ENCODE peak calls at places on chromosome 5, in ten cellular contexts. One of them, this sample, is unnamed.

GRCh38 chr5:96388186-96388585 is 44.9 kb downstream of the PCSK1 start:
- DNase-seq in heart right ventricle: no peak
- DNase-seq in fibroblast of mammary gland: peak
- DNase-seq in prostate gland: no peak
- DNase-seq in progenitor cell of endocrine pancreas: no peak
- DNase-seq in upper lobe of right lung: no peak
- DNase-seq in activated B cell treated with CpG ODN at 0.5 μM for 24 hours: no peak
- DNase-seq in sigmoid colon: no peak
- DNase-seq in kidney: no peak
- DNase-seq in suprapubic skin: no peak
- DNase-seq in this sample: peak

GRCh38 chr5:115100556-115100955 is 69.2 kb downstream of the TRIM36 start:
- DNase-seq in heart right ventricle: no peak
- DNase-seq in fibroblast of mammary gland: peak
- DNase-seq in prostate gland: no peak
- DNase-seq in progenitor cell of endocrine pancreas: no peak
- DNase-seq in upper lobe of right lung: no peak
- DNase-seq in activated B cell treated with CpG ODN at 0.5 μM for 24 hours: no peak
- DNase-seq in sigmoid colon: no peak
- DNase-seq in kidney: no peak
- DNase-seq in suprapubic skin: no peak
- DNase-seq in this sample: peak

GRCh38 chr5:167631191-167631590 is 660.3 kb upstream of the WWC1 start:
- DNase-seq in heart right ventricle: no peak
- DNase-seq in fibroblast of mammary gland: no peak
- DNase-seq in prostate gland: no peak
- DNase-seq in progenitor cell of endocrine pancreas: no peak
- DNase-seq in upper lobe of right lung: no peak
- DNase-seq in activated B cell treated with CpG ODN at 0.5 μM for 24 hours: no peak
- DNase-seq in sigmoid colon: no peak
- DNase-seq in kidney: no peak
- DNase-seq in suprapubic skin: no peak
- DNase-seq in this sample: no peak

GRCh38 chr5:67799732-67800234 is 415.8 kb upstream of the PIK3R1 start:
- DNase-seq in heart right ventricle: peak
- DNase-seq in fibroblast of mammary gland: peak
- DNase-seq in prostate gland: no peak
- DNase-seq in progenitor cell of endocrine pancreas: no peak
- DNase-seq in upper lobe of right lung: no peak
- DNase-seq in activated B cell treated with CpG ODN at 0.5 μM for 24 hours: no peak
- DNase-seq in sigmoid colon: peak
- DNase-seq in kidney: peak
- DNase-seq in suprapubic skin: no peak
- DNase-seq in this sample: no peak

GRCh38 chr5:179530069-179530998 is 20.0 kb upstream of the RUFY1 start:
- DNase-seq in heart right ventricle: peak
- DNase-seq in fibroblast of mammary gland: peak
- DNase-seq in prostate gland: no peak
- DNase-seq in progenitor cell of endocrine pancreas: peak
- DNase-seq in upper lobe of right lung: peak
- DNase-seq in activated B cell treated with CpG ODN at 0.5 μM for 24 hours: peak
- DNase-seq in sigmoid colon: peak
- DNase-seq in kidney: peak
- DNase-seq in suprapubic skin: peak
- DNase-seq in this sample: no peak

GRCh38 chr5:177457239-177458121 is 10.9 kb downstream of the PRR7 start:
- DNase-seq in heart right ventricle: peak
- DNase-seq in fibroblast of mammary gland: peak
- DNase-seq in prostate gland: peak
- DNase-seq in progenitor cell of endocrine pancreas: peak
- DNase-seq in upper lobe of right lung: peak
- DNase-seq in activated B cell treated with CpG ODN at 0.5 μM for 24 hours: no peak
- DNase-seq in sigmoid colon: peak
- DNase-seq in kidney: peak
- DNase-seq in suprapubic skin: no peak
- DNase-seq in this sample: peak

GRCh38 chr5:28165116-28165515 is 1126.7 kb upstream of the CDH9 start:
- DNase-seq in heart right ventricle: no peak
- DNase-seq in fibroblast of mammary gland: peak
- DNase-seq in prostate gland: no peak
- DNase-seq in progenitor cell of endocrine pancreas: no peak
- DNase-seq in upper lobe of right lung: no peak
- DNase-seq in activated B cell treated with CpG ODN at 0.5 μM for 24 hours: no peak
- DNase-seq in sigmoid colon: no peak
- DNase-seq in kidney: no peak
- DNase-seq in suprapubic skin: no peak
- DNase-seq in this sample: peak

GRCh38 chr5:32116574-32117313 is 57.4 kb downstream of the GOLPH3 start:
- DNase-seq in heart right ventricle: no peak
- DNase-seq in fibroblast of mammary gland: peak
- DNase-seq in prostate gland: no peak
- DNase-seq in progenitor cell of endocrine pancreas: no peak
- DNase-seq in upper lobe of right lung: no peak
- DNase-seq in activated B cell treated with CpG ODN at 0.5 μM for 24 hours: no peak
- DNase-seq in sigmoid colon: no peak
- DNase-seq in kidney: no peak
- DNase-seq in suprapubic skin: no peak
- DNase-seq in this sample: no peak

GRCh38 chr5:52705720-52706119 is 82.0 kb upstream of the ITGA1 start:
- DNase-seq in heart right ventricle: no peak
- DNase-seq in fibroblast of mammary gland: peak
- DNase-seq in prostate gland: no peak
- DNase-seq in progenitor cell of endocrine pancreas: no peak
- DNase-seq in upper lobe of right lung: no peak
- DNase-seq in activated B cell treated with CpG ODN at 0.5 μM for 24 hours: no peak
- DNase-seq in sigmoid colon: no peak
- DNase-seq in kidney: no peak
- DNase-seq in suprapubic skin: no peak
- DNase-seq in this sample: no peak

GRCh38 chr5:147310059-147310704 is 75.4 kb downstream of the STK32A start:
- DNase-seq in heart right ventricle: no peak
- DNase-seq in fibroblast of mammary gland: peak
- DNase-seq in prostate gland: peak
- DNase-seq in progenitor cell of endocrine pancreas: no peak
- DNase-seq in upper lobe of right lung: peak
- DNase-seq in activated B cell treated with CpG ODN at 0.5 μM for 24 hours: no peak
- DNase-seq in sigmoid colon: peak
- DNase-seq in kidney: peak
- DNase-seq in suprapubic skin: no peak
- DNase-seq in this sample: peak

GRCh38 chr5:56802235-56802634 is 13.1 kb upstream of the MAP3K1 start:
- DNase-seq in heart right ventricle: no peak
- DNase-seq in fibroblast of mammary gland: no peak
- DNase-seq in prostate gland: no peak
- DNase-seq in progenitor cell of endocrine pancreas: no peak
- DNase-seq in upper lobe of right lung: no peak
- DNase-seq in activated B cell treated with CpG ODN at 0.5 μM for 24 hours: no peak
- DNase-seq in sigmoid colon: no peak
- DNase-seq in kidney: no peak
- DNase-seq in suprapubic skin: no peak
- DNase-seq in this sample: no peak

GRCh38 chr5:39167141-39167972 is 52.0 kb downstream of the FYB1 start:
- DNase-seq in heart right ventricle: no peak
- DNase-seq in fibroblast of mammary gland: peak
- DNase-seq in prostate gland: no peak
- DNase-seq in progenitor cell of endocrine pancreas: no peak
- DNase-seq in upper lobe of right lung: no peak
- DNase-seq in activated B cell treated with CpG ODN at 0.5 μM for 24 hours: no peak
- DNase-seq in sigmoid colon: no peak
- DNase-seq in kidney: no peak
- DNase-seq in suprapubic skin: no peak
- DNase-seq in this sample: peak

GRCh38 chr5:2749514-2750025 is 1.9 kb downstream of the IRX2 start:
- DNase-seq in heart right ventricle: no peak
- DNase-seq in fibroblast of mammary gland: no peak
- DNase-seq in prostate gland: no peak
- DNase-seq in progenitor cell of endocrine pancreas: no peak
- DNase-seq in upper lobe of right lung: no peak
- DNase-seq in activated B cell treated with CpG ODN at 0.5 μM for 24 hours: no peak
- DNase-seq in sigmoid colon: no peak
- DNase-seq in kidney: no peak
- DNase-seq in suprapubic skin: no peak
- DNase-seq in this sample: peak

GRCh38 chr5:109249126-109249525 is 160.6 kb downstream of the PJA2 start:
- DNase-seq in heart right ventricle: no peak
- DNase-seq in fibroblast of mammary gland: peak
- DNase-seq in prostate gland: no peak
- DNase-seq in progenitor cell of endocrine pancreas: no peak
- DNase-seq in upper lobe of right lung: no peak
- DNase-seq in activated B cell treated with CpG ODN at 0.5 μM for 24 hours: no peak
- DNase-seq in sigmoid colon: no peak
- DNase-seq in kidney: no peak
- DNase-seq in suprapubic skin: no peak
- DNase-seq in this sample: no peak

GRCh38 chr5:1010181-1010510 is 1.5 kb downstream of the NKD2 start:
- DNase-seq in heart right ventricle: no peak
- DNase-seq in fibroblast of mammary gland: no peak
- DNase-seq in prostate gland: no peak
- DNase-seq in progenitor cell of endocrine pancreas: no peak
- DNase-seq in upper lobe of right lung: no peak
- DNase-seq in activated B cell treated with CpG ODN at 0.5 μM for 24 hours: no peak
- DNase-seq in sigmoid colon: peak
- DNase-seq in kidney: no peak
- DNase-seq in suprapubic skin: peak
- DNase-seq in this sample: no peak

GRCh38 chr5:126370796-126371718 is 52.2 kb upstream of the GRAMD2B start:
- DNase-seq in heart right ventricle: no peak
- DNase-seq in fibroblast of mammary gland: peak
- DNase-seq in prostate gland: no peak
- DNase-seq in progenitor cell of endocrine pancreas: no peak
- DNase-seq in upper lobe of right lung: no peak
- DNase-seq in activated B cell treated with CpG ODN at 0.5 μM for 24 hours: no peak
- DNase-seq in sigmoid colon: no peak
- DNase-seq in kidney: peak
- DNase-seq in suprapubic skin: no peak
- DNase-seq in this sample: peak
- TF ChIP-seq CTCF in heart right ventricle: no peak
- TF ChIP-seq CTCF in fibroblast of mammary gland: no peak
- TF ChIP-seq CTCF in prostate gland: no peak
- TF ChIP-seq CTCF in progenitor cell of endocrine pancreas: peak
- TF ChIP-seq CTCF in upper lobe of right lung: no peak
- TF ChIP-seq CTCF in activated B cell treated with CpG ODN at 0.5 μM for 24 hours: no peak
- TF ChIP-seq CTCF in sigmoid colon: no peak
- TF ChIP-seq CTCF in kidney: peak
- TF ChIP-seq CTCF in suprapubic skin: no peak
- TF ChIP-seq CTCF in this sample: peak

GRCh38 chr5:132238169-132238744 is 10.6 kb upstream of the P4HA2 start:
- DNase-seq in heart right ventricle: peak
- DNase-seq in fibroblast of mammary gland: peak
- DNase-seq in prostate gland: peak
- DNase-seq in progenitor cell of endocrine pancreas: peak
- DNase-seq in upper lobe of right lung: peak
- DNase-seq in activated B cell treated with CpG ODN at 0.5 μM for 24 hours: peak
- DNase-seq in sigmoid colon: peak
- DNase-seq in kidney: no peak
- DNase-seq in suprapubic skin: peak
- DNase-seq in this sample: peak

GRCh38 chr5:132237670-132238069 is 10.0 kb upstream of the P4HA2 start:
- DNase-seq in heart right ventricle: no peak
- DNase-seq in fibroblast of mammary gland: no peak
- DNase-seq in prostate gland: no peak
- DNase-seq in progenitor cell of endocrine pancreas: no peak
- DNase-seq in upper lobe of right lung: peak
- DNase-seq in activated B cell treated with CpG ODN at 0.5 μM for 24 hours: no peak
- DNase-seq in sigmoid colon: peak
- DNase-seq in kidney: no peak
- DNase-seq in suprapubic skin: peak
- DNase-seq in this sample: no peak

GRCh38 chr5:132238901-132239500 is 11.3 kb upstream of the P4HA2 start:
- DNase-seq in heart right ventricle: no peak
- DNase-seq in fibroblast of mammary gland: no peak
- DNase-seq in prostate gland: no peak
- DNase-seq in progenitor cell of endocrine pancreas: no peak
- DNase-seq in upper lobe of right lung: peak
- DNase-seq in activated B cell treated with CpG ODN at 0.5 μM for 24 hours: no peak
- DNase-seq in sigmoid colon: peak
- DNase-seq in kidney: no peak
- DNase-seq in suprapubic skin: peak
- DNase-seq in this sample: no peak

GRCh38 chr5:132235340-132235739 is 7.7 kb upstream of the P4HA2 start:
- DNase-seq in heart right ventricle: no peak
- DNase-seq in fibroblast of mammary gland: no peak
- DNase-seq in prostate gland: no peak
- DNase-seq in progenitor cell of endocrine pancreas: no peak
- DNase-seq in upper lobe of right lung: no peak
- DNase-seq in activated B cell treated with CpG ODN at 0.5 μM for 24 hours: no peak
- DNase-seq in sigmoid colon: no peak
- DNase-seq in kidney: no peak
- DNase-seq in suprapubic skin: peak
- DNase-seq in this sample: no peak

GRCh38 chr5:132237141-132237540 is 9.5 kb upstream of the P4HA2 start:
- DNase-seq in heart right ventricle: no peak
- DNase-seq in fibroblast of mammary gland: no peak
- DNase-seq in prostate gland: no peak
- DNase-seq in progenitor cell of endocrine pancreas: no peak
- DNase-seq in upper lobe of right lung: peak
- DNase-seq in activated B cell treated with CpG ODN at 0.5 μM for 24 hours: no peak
- DNase-seq in sigmoid colon: peak
- DNase-seq in kidney: no peak
- DNase-seq in suprapubic skin: peak
- DNase-seq in this sample: no peak
- TF ChIP-seq CTCF in heart right ventricle: no peak
- TF ChIP-seq CTCF in fibroblast of mammary gland: peak
- TF ChIP-seq CTCF in prostate gland: no peak
- TF ChIP-seq CTCF in progenitor cell of endocrine pancreas: no peak
- TF ChIP-seq CTCF in upper lobe of right lung: no peak
- TF ChIP-seq CTCF in activated B cell treated with CpG ODN at 0.5 μM for 24 hours: no peak
- TF ChIP-seq CTCF in sigmoid colon: no peak
- TF ChIP-seq CTCF in kidney: no peak
- TF ChIP-seq CTCF in suprapubic skin: no peak
- TF ChIP-seq CTCF in this sample: no peak

GRCh38 chr5:104081232-104081631 is 518.6 kb upstream of the NUDT12 start:
- DNase-seq in heart right ventricle: no peak
- DNase-seq in fibroblast of mammary gland: no peak
- DNase-seq in prostate gland: no peak
- DNase-seq in progenitor cell of endocrine pancreas: no peak
- DNase-seq in upper lobe of right lung: no peak
- DNase-seq in activated B cell treated with CpG ODN at 0.5 μM for 24 hours: no peak
- DNase-seq in sigmoid colon: no peak
- DNase-seq in kidney: no peak
- DNase-seq in suprapubic skin: no peak
- DNase-seq in this sample: no peak
- TF ChIP-seq CTCF in heart right ventricle: no peak
- TF ChIP-seq CTCF in fibroblast of mammary gland: no peak
- TF ChIP-seq CTCF in prostate gland: no peak
- TF ChIP-seq CTCF in progenitor cell of endocrine pancreas: no peak
- TF ChIP-seq CTCF in upper lobe of right lung: no peak
- TF ChIP-seq CTCF in activated B cell treated with CpG ODN at 0.5 μM for 24 hours: no peak
- TF ChIP-seq CTCF in sigmoid colon: no peak
- TF ChIP-seq CTCF in kidney: no peak
- TF ChIP-seq CTCF in suprapubic skin: no peak
- TF ChIP-seq CTCF in this sample: no peak

DNA sequence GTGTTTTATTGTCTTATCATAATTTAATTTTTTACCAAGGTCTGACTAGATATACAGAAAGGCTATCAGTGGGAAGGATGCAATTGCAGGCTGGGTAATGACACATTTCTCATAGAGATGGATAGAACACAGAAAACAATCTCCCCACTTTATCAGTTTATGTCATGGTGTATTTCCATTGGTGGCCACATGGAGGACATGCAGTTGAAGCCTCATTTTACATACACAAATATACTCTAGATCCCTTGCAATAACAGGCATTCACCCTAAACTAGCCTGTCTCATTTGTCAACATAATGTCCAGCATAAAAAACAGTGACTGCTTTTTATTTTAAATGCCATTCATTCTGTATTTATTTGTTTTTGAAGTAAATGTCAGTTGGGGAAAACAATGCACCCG is 526.3 kb downstream of the GABRG2 start:
- DNase-seq in heart right ventricle: no peak
- DNase-seq in fibroblast of mammary gland: no peak
- DNase-seq in prostate gland: no peak
- DNase-seq in progenitor cell of endocrine pancreas: no peak
- DNase-seq in upper lobe of right lung: no peak
- DNase-seq in activated B cell treated with CpG ODN at 0.5 μM for 24 hours: no peak
- DNase-seq in sigmoid colon: no peak
- DNase-seq in kidney: no peak
- DNase-seq in suprapubic skin: no peak
- DNase-seq in this sample: peak
- TF ChIP-seq CTCF in heart right ventricle: no peak
- TF ChIP-seq CTCF in fibroblast of mammary gland: no peak
- TF ChIP-seq CTCF in prostate gland: no peak
- TF ChIP-seq CTCF in progenitor cell of endocrine pancreas: peak
- TF ChIP-seq CTCF in upper lobe of right lung: peak
- TF ChIP-seq CTCF in activated B cell treated with CpG ODN at 0.5 μM for 24 hours: no peak
- TF ChIP-seq CTCF in sigmoid colon: no peak
- TF ChIP-seq CTCF in kidney: peak
- TF ChIP-seq CTCF in suprapubic skin: no peak
- TF ChIP-seq CTCF in this sample: peak

This sample was measured in MCF 10A.